ENCODE peak calls at places on chromosomes 3 and 15, in five cellular contexts. Y is heart right ventricle, A is Panc1, Z is adrenal gland, V is tibial artery. U is an unnamed sample.

GRCh38 chr3:9260305-9260704 is 10.9 kb upstream of the SRGAP3 start:
- DNase-seq in Y (no peak), V (no peak), Z (no peak), A (no peak), U (no peak)

GRCh38 chr15:68186671-68187397 is 18.3 kb downstream of the CALML4 start:
- DNase-seq in A (no peak), V (no peak), Z (no peak), Y (no peak), U (no peak)

GRCh38 chr15:77617507-77618285 is 15.0 kb downstream of the LINGO1 start:
- DNase-seq in Z (no peak), A (no peak), V (no peak), Y (no peak), U (no peak)

GRCh38 chr3:170440346-170440745 is 21.7 kb downstream of the CLDN11 start:
- DNase-seq in A (no peak), Y (no peak), Z (no peak), V (no peak), U (peak; percentile 2)

GRCh38 chr15:94701281-94701985 is 470.1 kb downstream of the MCTP2 start:
- DNase-seq in A (no peak), Z (no peak), V (no peak), Y (no peak), U (no peak)

GRCh38 chr3:1962531-1963090 is 136.1 kb upstream of the CNTN4 start:
- DNase-seq in Y (no peak), V (no peak), Z (no peak), A (no peak), U (no peak)

GRCh38 chr15:52804526-52805081 is 14.5 kb upstream of the ONECUT1 start:
- DNase-seq in A (no peak), V (no peak), Z (no peak), Y (no peak), U (no peak)

GRCh38 chr3:173395073-173395411 is 2.5 kb upstream of the NLGN1 start:
- DNase-seq in Z (no peak), V (no peak), Y (no peak), A (no peak), U (no peak)

GRCh38 chr15:75049392-75049791 is 26.0 kb downstream of the PPCDC start:
- DNase-seq in V (peak; percentile 94), Y (peak; percentile 83), Z (peak; percentile 95), A (no peak), U (no peak)

GRCh38 chr3:100245146-100245545 is 15.6 kb upstream of the TBC1D23 start:
- DNase-seq in V (no peak), Z (no peak), Y (no peak), A (no peak), U (no peak)

GRCh38 chr15:62306851-62307504 is 141.9 kb upstream of the C2CD4B start:
- DNase-seq in Y (peak; percentile 58), V (no peak), Z (peak; percentile 73), A (peak; percentile 25), U (no peak)

GRCh38 chr3:64392001-64392400 is 166.7 kb upstream of the PRICKLE2 start:
- DNase-seq in A (no peak), V (no peak), Z (no peak), Y (no peak), U (no peak)

GRCh38 chr3:50333744-50334328 is 5.8 kb upstream of the TUSC2 start:
- DNase-seq in A (no peak), V (peak; percentile 88), Z (no peak), Y (peak; percentile 91), U (no peak)

GRCh38 chr3:187027531-187027936 is 97.2 kb downstream of the ST6GAL1 start:
- DNase-seq in Y (no peak), V (no peak), Z (no peak), A (no peak), U (no peak)

GRCh38 chr3:111976254-111976653 is 2.6 kb upstream of the ABHD10 start:
- DNase-seq in Y (no peak), Z (no peak), V (no peak), A (no peak), U (no peak)

GRCh38 chr3:10954740-10955139 is 37.8 kb upstream of the SLC6A1 start:
- DNase-seq in Z (no peak), V (no peak), Y (no peak), A (no peak), U (no peak)

GRCh38 chr3:98784666-98785600 is 21.8 kb downstream of the ST3GAL6 start:
- DNase-seq in A (no peak), V (no peak), Y (no peak), Z (no peak), U (peak; percentile 53)

GRCh38 chr3:79467721-79468120 is 300.1 kb downstream of the ROBO1 start:
- DNase-seq in Y (no peak), V (no peak), Z (no peak), A (no peak), U (peak; percentile 36)

GRCh38 chr3:151838574-151839312 is 24.8 kb downstream of the AADAC start:
- DNase-seq in Z (peak; percentile 57), A (peak; percentile 33), V (no peak), Y (peak; percentile 70), U (peak; percentile 26)

GRCh38 chr3:119498188-119498987 is at the start of gene TIMMDC1:
- DNase-seq in Y (peak; percentile 98), Z (peak; percentile 98), A (peak; percentile 90), V (peak; percentile 98), U (peak; percentile 63)

GRCh38 chr3:47265008-47265407 is 17.6 kb downstream of the KIF9 start:
- DNase-seq in A (no peak), V (no peak), Z (no peak), Y (no peak), U (no peak)

GRCh38 chr3:47261301-47261700 is 21.3 kb downstream of the KIF9 start:
- DNase-seq in V (no peak), Y (no peak), Z (no peak), A (no peak), U (no peak)

GRCh38 chr3:47267490-47267824 is 15.1 kb downstream of the KIF9 start:
- DNase-seq in Z (no peak), Y (no peak), V (no peak), A (no peak), U (no peak)

GRCh38 chr3:47266709-47267489 is 15.7 kb downstream of the KIF9 start:
- DNase-seq in Z (peak; percentile 79), V (peak; percentile 70), Y (peak; percentile 96), A (no peak), U (peak; percentile 56)

DNA sequence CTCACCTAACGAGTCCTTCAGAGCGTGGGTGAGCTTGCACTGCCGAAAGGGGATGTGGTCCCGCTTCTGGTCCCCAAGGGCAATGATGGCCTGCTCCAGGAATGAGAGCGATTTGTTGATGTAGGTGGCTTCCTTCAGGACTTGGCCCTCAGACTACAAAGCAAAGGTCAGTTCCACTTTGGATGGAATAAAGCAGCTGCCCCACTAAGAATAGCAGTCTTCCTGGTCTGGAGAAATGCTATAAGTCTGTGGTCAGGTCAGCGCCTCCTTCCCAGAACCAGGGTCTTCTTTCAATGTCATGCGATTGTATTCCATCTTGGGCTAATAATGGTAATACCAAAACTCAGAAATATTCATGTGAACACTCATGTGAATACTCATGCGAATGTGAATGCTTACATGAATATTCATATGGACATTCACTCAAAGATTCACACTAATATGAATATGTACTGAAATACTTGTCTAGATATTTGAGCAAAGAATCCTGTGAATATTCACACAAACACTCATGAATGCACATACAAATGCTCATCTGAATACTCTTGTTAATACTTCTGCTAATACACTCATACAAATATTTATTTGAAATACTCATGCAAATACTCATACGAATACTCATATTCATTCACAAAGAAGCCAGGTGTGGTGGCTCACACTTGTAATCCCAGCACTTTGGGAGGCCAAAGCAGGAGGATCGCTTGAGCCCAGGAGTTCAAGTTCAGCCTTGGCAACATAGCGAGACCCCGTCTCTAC is 16.7 kb downstream of the KIF9 start:
- DNase-seq in Z (no peak), V (peak; percentile 29), Y (no peak), A (no peak), U (no peak)
- TF ChIP-seq CTCF in Z (no peak), V (no peak), Y (no peak), A (no peak), U (no peak)

DNA sequence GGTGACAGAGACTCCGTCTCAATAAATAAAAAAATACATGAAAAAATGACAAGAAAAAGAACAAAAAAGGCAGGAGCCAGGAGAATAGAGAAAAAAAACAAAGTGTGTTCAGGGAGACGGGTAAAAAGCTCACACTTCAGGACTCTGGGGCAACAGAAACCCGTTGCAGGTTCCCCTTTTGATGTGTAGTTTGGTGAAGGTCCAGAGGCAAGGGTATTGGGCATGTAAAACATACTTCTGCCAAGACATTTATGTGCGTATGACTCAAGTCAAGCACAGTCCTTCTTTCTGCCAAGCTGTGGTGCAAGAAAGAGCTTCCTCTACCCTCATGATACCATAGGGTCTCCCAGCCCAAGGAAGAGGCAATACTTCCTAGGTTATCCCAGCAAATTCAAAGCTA is 33.4 kb upstream of the STRIT1 start:
- DNase-seq in A (no peak), Y (no peak), Z (no peak), V (no peak), U (no peak)
- H3K27ac ChIP-seq in A (no peak overlapping the region), Y (no peak overlapping the region), Z (no peak overlapping the region), V (no peak overlapping the region), U (no peak overlapping the region)

GRCh38 chr3:45123841-45124269 is 22.3 kb downstream of the CDCP1 start:
- DNase-seq in Z (no peak), V (no peak), A (peak; percentile 92), Y (no peak), U (no peak)

GRCh38 chr3:45124379-45124778 is 21.8 kb downstream of the CDCP1 start:
- DNase-seq in V (no peak), Y (no peak), Z (no peak), A (peak; percentile 71), U (no peak)

GRCh38 chr3:45124956-45125355 is 21.2 kb downstream of the CDCP1 start:
- DNase-seq in V (no peak), A (no peak), Z (no peak), Y (no peak), U (no peak)

GRCh38 chr3:45120615-45121158 is 25.5 kb downstream of the CDCP1 start:
- DNase-seq in A (no peak), Z (no peak), V (no peak), Y (no peak), U (no peak)

GRCh38 chr3:45123030-45123429 is 23.1 kb downstream of the CDCP1 start:
- DNase-seq in V (no peak), Z (no peak), Y (no peak), A (peak; percentile 86), U (no peak)
- H3K4me1 ChIP-seq in V (no peaks in the 10 kb centered on the region), Z (no peaks in the 10 kb centered on the region), Y (no peaks in the 10 kb centered on the region), A (peaks cover 20% of the 10 kb centered on the region), U (peaks cover 85% of the 10 kb centered on the region)

GRCh38 chr3:62151591-62151990 is 221.8 kb downstream of the FEZF2 start:
- DNase-seq in Y (no peak), A (no peak), Z (no peak), V (no peak), U (no peak)

GRCh38 chr3:62153231-62153630 is 220.1 kb downstream of the FEZF2 start:
- DNase-seq in Y (no peak), Z (no peak), A (no peak), V (no peak), U (no peak)

GRCh38 chr3:62149539-62149938 is 223.8 kb downstream of the FEZF2 start:
- DNase-seq in A (no peak), Y (no peak), V (no peak), Z (no peak), U (no peak)

GRCh38 chr3:62154457-62155148 is 218.7 kb downstream of the FEZF2 start:
- DNase-seq in A (no peak), V (no peak), Z (no peak), Y (peak; percentile 15), U (no peak)

DNA sequence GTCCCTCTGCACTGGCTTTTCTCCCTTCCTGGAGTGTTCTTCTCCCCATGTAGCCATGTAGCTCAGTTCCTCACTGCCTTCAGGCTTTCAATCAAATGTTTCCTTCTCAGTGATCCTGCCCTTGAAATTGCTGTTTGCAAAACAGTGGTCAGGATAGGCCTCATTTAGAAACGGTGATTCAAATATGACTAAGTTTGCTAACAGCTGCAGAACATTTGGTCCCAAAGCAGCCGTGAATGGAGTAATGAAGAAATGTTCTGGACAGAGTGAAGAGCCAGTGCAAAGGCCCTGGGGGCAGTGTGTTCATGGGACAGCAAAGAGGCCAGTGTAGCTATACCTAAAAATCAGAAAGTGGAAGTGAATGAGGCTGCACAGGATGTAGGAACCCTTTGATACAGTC is 223.4 kb downstream of the FEZF2 start:
- DNase-seq in V (no peak), Y (no peak), Z (no peak), A (no peak), U (peak; percentile 35)
- TF ChIP-seq CTCF in V (no peak), Y (no peak), Z (no peak), A (no peak), U (no peak)

U was measured in keratinocyte.